ENCODE peak calls at places on chromosomes 3 and 15, in five cellular contexts. Y, T, K, X and H are unnamed samples. For H3K36me3, H3K4me1 and H3K27me3, the result is how much of the 10 kb centered on the place peaks cover.

GRCh38 chr3:16247282-16248058 is 17.3 kb downstream of the DPH3 start:
- DNase-seq in T (peak), K (peak), Y (peak), X (peak), H (peak)

GRCh38 chr3:26078539-26078938 is 288.6 kb downstream of the OXSM start:
- DNase-seq in K (no peak), Y (no peak), T (no peak), X (no peak), H (no peak)

GRCh38 chr3:143123353-143123974 is 3.9 kb downstream of the CHST2 start:
- DNase-seq in K (no peak), Y (no peak), T (no peak), X (no peak), H (no peak)

GRCh38 chr3:105938826-105939225 is 70.0 kb upstream of the CBLB start:
- DNase-seq in T (no peak), X (no peak), Y (no peak), K (no peak), H (no peak)

GRCh38 chr15:58594898-58595297 is 154.6 kb downstream of the ADAM10 start:
- DNase-seq in K (no peak), Y (no peak), T (no peak), X (no peak), H (no peak)

GRCh38 chr15:38745136-38745535 is 180.5 kb upstream of the RASGRP1 start:
- DNase-seq in K (no peak), X (no peak), Y (no peak), T (no peak), H (no peak)

GRCh38 chr3:158909870-158910269 is 108.0 kb downstream of the MFSD1 start:
- DNase-seq in K (no peak), T (no peak), Y (no peak), X (no peak), H (no peak)

GRCh38 chr3:40623567-40623966 is 98.8 kb downstream of the ZNF621 start:
- DNase-seq in X (no peak), K (no peak), T (no peak), Y (no peak), H (no peak)

GRCh38 chr15:69463182-69463756 is 10.7 kb downstream of the RPLP1 start:
- DNase-seq in X (no peak), Y (no peak), K (no peak), T (no peak), H (no peak)

GRCh38 chr15:23565395-23566069 is at the start of gene MKRN3:
- DNase-seq in Y (peak), X (peak), K (no peak), T (no peak), H (no peak)

GRCh38 chr3:74614133-74614967 is at the start of gene CNTN3:
- DNase-seq in X (no peak), Y (peak), T (peak), K (no peak), H (no peak)

GRCh38 chr15:44490628-44491027 is 46.3 kb upstream of the EIF3J start:
- DNase-seq in Y (no peak), T (no peak), X (no peak), K (no peak), H (no peak)

GRCh38 chr15:93241696-93242585 is 152.9 kb upstream of the RGMA start:
- DNase-seq in T (no peak), X (no peak), Y (no peak), K (no peak), H (no peak)

GRCh38 chr3:196060834-196061233 is 21.1 kb downstream of the TFRC start:
- DNase-seq in X (no peak), T (no peak), Y (no peak), K (no peak), H (no peak)
- H3K36me3 ChIP-seq in X (half or more), T (half or more), Y (half or more), K (half or more), H (half or more)

GRCh38 chr3:58041182-58041825 is 33.1 kb downstream of the FLNB start:
- DNase-seq in T (no peak), Y (no peak), X (no peak), K (no peak), H (no peak)

GRCh38 chr3:58043933-58044332 is 35.7 kb downstream of the FLNB start:
- DNase-seq in K (no peak), T (no peak), X (no peak), Y (no peak), H (no peak)

GRCh38 chr3:58042947-58043707 is 34.9 kb downstream of the FLNB start:
- DNase-seq in X (no peak), Y (no peak), T (no peak), K (no peak), H (no peak)

GRCh38 chr3:58039609-58040008 is 31.4 kb downstream of the FLNB start:
- DNase-seq in Y (no peak), K (no peak), X (no peak), T (no peak), H (no peak)

DNA sequence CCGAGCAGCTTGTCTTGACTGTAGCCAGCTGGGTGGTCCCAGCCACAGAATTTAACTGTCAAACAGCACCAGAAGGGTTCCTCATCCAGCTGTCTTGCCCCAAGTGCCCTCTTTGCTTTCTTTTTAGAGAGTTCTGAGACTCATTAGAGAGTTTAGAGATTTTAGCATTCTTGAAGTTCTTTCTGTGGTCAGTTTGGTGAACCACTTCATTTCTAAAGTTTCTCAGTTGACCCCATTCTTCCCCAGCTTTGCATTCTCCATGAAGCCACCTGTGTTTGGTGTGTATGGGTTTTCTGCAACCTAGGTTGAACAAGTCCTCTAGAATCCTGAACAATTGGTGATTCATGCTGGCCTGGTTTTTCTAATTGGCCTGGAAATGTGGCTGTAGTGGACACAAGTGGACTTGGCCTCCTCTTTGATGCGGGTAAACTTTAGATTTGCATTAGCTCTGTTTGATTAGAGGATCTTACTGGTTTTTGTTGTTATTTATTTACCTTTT is 33.7 kb downstream of the FLNB start:
- DNase-seq in X (no peak), T (no peak), Y (no peak), K (no peak), H (no peak)
- H3K4me1 ChIP-seq in X (under half), T (under half), Y (under half), K (under half), H (under half)

GRCh38 chr3:181711325-181712135 is at the start of gene SOX2:
- DNase-seq in Y (peak), X (peak), K (no peak), T (peak), H (peak)
- H3K27me3 ChIP-seq in Y (half or more), X (under half), K (half or more), T (half or more), H (under half)

DNA sequence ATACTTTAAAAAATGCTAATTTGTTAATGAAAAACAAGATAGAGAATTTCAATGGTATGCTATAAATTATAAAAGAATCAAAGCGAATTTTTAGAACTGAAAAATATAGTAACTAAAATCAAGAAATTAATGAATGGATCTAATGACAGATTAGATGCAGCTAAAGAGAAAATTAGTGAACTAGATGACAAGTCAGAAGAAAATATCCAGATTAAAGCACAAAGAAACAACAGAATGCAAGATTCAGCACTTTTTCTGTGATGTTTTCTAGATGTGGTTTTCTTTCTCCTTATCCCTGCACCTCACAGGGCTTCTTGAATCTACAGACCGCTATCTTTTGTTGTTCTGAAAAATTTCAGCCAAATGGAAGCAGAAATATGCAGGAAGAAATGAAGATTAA is 54.4 kb downstream of the INO80 start:
- DNase-seq in T (no peak), X (no peak), Y (no peak), K (no peak), H (no peak)
- H3K36me3 ChIP-seq in T (half or more), X (half or more), Y (half or more), K (under half), H (under half)

GRCh38 chr15:65086680-65087111 is 10.2 kb downstream of the KBTBD13 start:
- DNase-seq in T (no peak), Y (no peak), K (no peak), X (no peak), H (no peak)
- H3K4me1 ChIP-seq in T (under half), Y (under half), K (half or more), X (under half), H (under half)

GRCh38 chr15:90084876-90085423 is 17.3 kb downstream of the IDH2 start:
- DNase-seq in X (no peak), K (no peak), Y (no peak), T (no peak), H (no peak)
- H3K27me3 ChIP-seq in X (under half), K (under half), Y (under half), T (under half), H (under half)

GRCh38 chr3:187832202-187832601 is 86.9 kb upstream of the BCL6 start:
- DNase-seq in T (no peak), Y (no peak), X (no peak), K (no peak), H (no peak)
- H3K36me3 ChIP-seq in T (under half), Y (under half), X (under half), K (under half), H (under half)

DNA sequence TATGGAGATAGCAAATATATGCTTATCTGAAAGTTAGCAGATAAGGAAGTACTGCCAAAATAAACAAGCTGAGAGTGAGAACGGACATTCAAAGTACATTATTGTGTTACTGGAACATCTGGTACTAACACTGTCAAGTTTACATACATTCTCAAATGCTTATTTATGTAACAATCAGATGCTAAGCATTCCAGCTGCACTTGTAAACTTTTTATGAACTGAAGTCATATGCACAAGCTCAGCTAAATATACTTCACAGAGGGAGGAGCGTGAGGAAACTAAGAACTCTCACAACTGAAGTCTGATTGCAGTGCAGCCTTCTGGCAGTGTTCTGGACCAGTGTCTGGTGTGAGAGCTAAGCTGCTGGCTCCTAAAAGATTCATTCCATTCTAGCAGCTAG is 223.7 kb upstream of the NANOGP8 start:
- DNase-seq in Y (no peak), T (no peak), K (no peak), X (no peak), H (no peak)
- H3K4me1 ChIP-seq in Y (under half), T (under half), K (under half), X (under half), H (under half)

GRCh38 chr3:46713048-46713897 is 4.4 kb downstream of the PRSS50 start:
- DNase-seq in Y (peak), K (no peak), T (peak), X (no peak), H (no peak)
- H3K27me3 ChIP-seq in Y (under half), K (under half), T (under half), X (under half), H (under half)